ENCODE peak calls at places on chromosomes 3 and 15, in nine cellular contexts. X, O, E, G, R, M, S, H and Z are unnamed samples.

GRCh38 chr3:146892041-146892440 is 286.9 kb upstream of the PLSCR5 start:
- DNase-seq in X (no peak), S (no peak), E (no peak), M (no peak), O (no peak), G (no peak), H (no peak), R (no peak), Z (no peak)

GRCh38 chr15:57424628-57425405 is 48.5 kb downstream of the CGNL1 start:
- DNase-seq in O (no peak), M (no peak), S (no peak), E (no peak), H (no peak), G (no peak), R (no peak), X (no peak), Z (no peak)

GRCh38 chr3:127728417-127728816 is 55.7 kb downstream of the ABTB1 start:
- DNase-seq in S (no peak), E (no peak), M (no peak), R (no peak), X (no peak), H (no peak), G (no peak), O (no peak), Z (no peak)

GRCh38 chr3:188385295-188385694 is 231.3 kb downstream of the LPP start:
- DNase-seq in R (peak; percentile 43), H (no peak), O (no peak), M (no peak), S (no peak), E (peak; percentile 64), X (no peak), G (no peak), Z (no peak)

GRCh38 chr3:168095611-168096209 is at the start of gene GOLIM4:
- DNase-seq in G (peak; percentile 98), S (peak; percentile 94), E (peak; percentile 97), X (peak; percentile 97), H (peak; percentile 99), M (peak; percentile 97), O (peak; percentile 98), R (peak; percentile 97), Z (peak; percentile 97)

GRCh38 chr15:80585544-80586018 is 109.5 kb upstream of the ABHD17C start:
- DNase-seq in E (no peak), H (no peak), R (no peak), X (no peak), G (no peak), M (no peak), O (no peak), S (no peak), Z (no peak)

GRCh38 chr15:63332367-63333078 is 49.1 kb downstream of the CA12 start:
- DNase-seq in S (no peak), M (no peak), G (peak; percentile 85), E (no peak), O (no peak), R (no peak), H (peak; percentile 86), X (peak; percentile 76), Z (no peak)

GRCh38 chr15:84873997-84874396 is 10.5 kb upstream of the SLC28A1 start:
- DNase-seq in M (no peak), E (no peak), X (no peak), R (no peak), O (no peak), H (no peak), G (no peak), S (no peak), Z (no peak)

GRCh38 chr15:66707310-66708160 is 5.5 kb downstream of the SMAD6 start:
- DNase-seq in E (no peak), H (peak; percentile 65), X (peak; percentile 73), S (no peak), R (peak; percentile 82), G (peak; percentile 59), M (no peak), O (peak; percentile 66), Z (peak; percentile 75)

GRCh38 chr15:86743283-86743903 is 663.7 kb downstream of the AGBL1 start:
- DNase-seq in H (peak; percentile 6), M (no peak), E (no peak), G (no peak), X (peak; percentile 68), R (peak; percentile 73), S (no peak), O (no peak), Z (no peak)

GRCh38 chr3:66489577-66489976 is 11.2 kb downstream of the LRIG1 start:
- DNase-seq in R (no peak), E (no peak), O (no peak), X (no peak), H (no peak), M (no peak), S (no peak), G (no peak), Z (no peak)

GRCh38 chr3:66489115-66489514 is 11.7 kb downstream of the LRIG1 start:
- DNase-seq in M (no peak), O (no peak), H (no peak), E (no peak), G (no peak), S (no peak), R (no peak), X (no peak), Z (no peak)

GRCh38 chr3:66488492-66488891 is 12.3 kb downstream of the LRIG1 start:
- DNase-seq in O (no peak), M (no peak), X (no peak), S (no peak), H (no peak), E (no peak), G (no peak), R (no peak), Z (no peak)

GRCh38 chr3:66490984-66491383 is 9.8 kb downstream of the LRIG1 start:
- DNase-seq in X (no peak), S (no peak), G (no peak), M (no peak), O (no peak), H (peak; percentile 51), R (no peak), E (no peak), Z (no peak)

GRCh38 chr3:66490214-66490613 is 10.6 kb downstream of the LRIG1 start:
- DNase-seq in X (no peak), G (peak; percentile 35), R (no peak), H (peak; percentile 70), O (no peak), E (no peak), S (no peak), M (no peak), Z (no peak)
- H3K4me3 ChIP-seq in X (no peak overlapping the region), G (no peak overlapping the region), R (no peak overlapping the region), H (no peak overlapping the region), O (no peak overlapping the region), E (no peak overlapping the region), S (no peak overlapping the region), M (no peak overlapping the region), Z (no peak overlapping the region)

DNA sequence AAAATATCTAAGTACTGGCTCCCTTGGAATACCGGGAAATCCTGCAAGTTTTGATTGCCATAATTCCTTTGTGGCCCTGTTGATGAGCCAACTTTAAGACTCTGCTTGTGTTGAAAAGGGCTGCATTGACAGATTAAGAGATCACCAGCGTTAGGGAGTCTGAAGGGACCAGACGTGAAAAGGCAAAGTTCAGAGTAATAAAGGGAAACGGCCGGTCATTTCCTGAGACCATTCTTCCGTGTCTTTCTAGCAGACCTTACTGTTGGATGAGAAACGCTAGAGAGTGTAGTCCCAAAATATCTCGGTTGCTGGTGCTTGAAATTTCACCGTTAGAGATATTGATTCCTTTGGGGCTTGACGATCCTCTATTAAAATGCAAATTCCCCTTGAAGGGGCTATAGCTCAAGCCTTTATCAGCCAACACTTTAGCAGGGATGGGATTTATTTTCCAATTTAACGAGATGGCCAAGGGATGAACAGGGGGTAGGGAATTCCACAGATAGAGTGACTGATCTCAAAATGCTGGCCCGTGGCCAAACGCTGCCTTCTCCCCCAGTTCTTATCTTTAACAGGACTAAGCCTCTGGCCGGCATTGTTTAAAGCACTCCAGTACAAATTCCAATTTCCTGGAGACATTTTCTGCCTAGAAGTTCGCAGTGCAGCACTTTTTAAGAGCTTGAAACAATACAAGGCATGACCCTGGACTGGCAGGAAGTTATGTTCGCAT is 250.4 kb downstream of the TJP1 start:
- DNase-seq in G (no peak), S (no peak), O (no peak), R (peak; percentile 43), H (no peak), M (no peak), X (peak; percentile 19), E (no peak), Z (no peak)
- H3K4me3 ChIP-seq in G (no peak overlapping the region), S (peak overlapping the region; percentile 63), O (no peak overlapping the region), R (no peak overlapping the region), H (no peak overlapping the region), M (no peak overlapping the region), X (no peak overlapping the region), E (no peak overlapping the region), Z (no peak overlapping the region)

DNA sequence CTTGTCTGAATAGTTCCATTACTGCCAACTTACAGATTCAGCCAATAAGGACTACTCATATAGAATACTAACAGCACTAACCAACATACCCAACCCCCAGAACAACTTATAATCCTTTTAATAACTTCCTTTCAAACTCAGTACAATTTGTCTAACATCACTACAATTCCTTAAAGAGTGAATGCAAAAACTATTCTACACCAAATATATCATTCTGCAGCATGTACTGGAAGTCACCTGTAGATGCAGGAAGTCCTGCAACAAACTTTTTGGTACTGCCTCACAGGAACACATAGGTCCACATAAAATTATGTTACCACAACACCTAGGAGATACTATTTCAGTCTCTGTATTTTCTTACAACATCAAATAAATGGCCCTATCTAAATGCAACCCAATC is 2.1 kb downstream of the CCNL1 start:
- DNase-seq in O (no peak), S (no peak), R (no peak), E (no peak), H (no peak), X (no peak), G (no peak), M (no peak), Z (no peak)
- H3K4me3 ChIP-seq in O (peak overlapping the region; percentile 92), S (peak overlapping the region; percentile 98), R (peak overlapping the region; percentile 99), E (peak overlapping the region; percentile 7), H (peak overlapping the region; percentile 84), X (peak overlapping the region; percentile 96), G (peak overlapping the region; percentile 91), M (peak overlapping the region; percentile 97), Z (peak overlapping the region; percentile 99)

DNA sequence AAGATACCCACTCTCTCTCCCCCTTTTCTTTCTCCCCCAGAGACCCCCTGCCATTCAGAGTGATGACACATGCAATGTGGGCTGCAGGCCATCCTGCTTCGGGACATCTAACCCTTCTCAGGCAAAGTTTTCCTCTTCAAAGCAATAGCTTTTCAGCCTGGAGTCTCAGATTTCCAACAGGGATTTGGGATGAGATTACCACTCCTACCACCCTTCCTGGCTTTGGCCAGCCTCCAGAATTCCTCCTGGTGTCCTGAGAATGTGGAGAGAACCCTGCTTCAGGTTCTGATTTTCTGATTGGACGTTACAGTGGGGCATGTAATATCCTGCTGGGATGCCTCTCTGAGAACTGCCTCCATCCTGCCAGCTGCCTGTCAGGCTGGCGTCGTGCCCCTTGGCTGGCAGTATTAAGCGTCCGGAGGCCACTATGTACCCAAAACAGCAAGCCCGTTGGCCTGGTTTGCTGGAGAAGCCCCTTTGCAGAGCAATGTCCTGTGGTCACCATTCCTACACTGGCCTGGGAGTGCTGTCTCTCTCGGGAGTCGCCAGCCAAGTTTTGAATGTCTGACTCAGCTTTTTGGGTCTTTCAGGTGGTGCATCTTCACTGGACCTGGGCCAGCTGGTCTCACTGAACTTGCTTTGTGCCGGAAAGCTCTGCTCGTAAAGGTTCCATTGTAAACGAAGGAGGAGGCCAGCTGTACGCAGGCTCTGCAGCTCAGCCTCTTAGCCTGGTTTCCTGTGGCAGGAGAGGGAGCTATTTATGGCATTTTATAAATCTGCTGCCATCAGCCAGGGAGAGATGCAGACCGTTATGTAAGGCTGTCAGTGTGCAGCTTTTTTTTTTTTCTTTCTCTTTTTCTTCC is 19.2 kb upstream of the TRAK1 start:
- DNase-seq in E (peak; percentile 59), O (peak; percentile 85), X (peak; percentile 63), S (peak; percentile 78), G (peak; percentile 85), R (peak; percentile 68), M (no peak), H (peak; percentile 80), Z (peak; percentile 96)
- H3K4me3 ChIP-seq in E (no peak overlapping the region), O (peak overlapping the region; percentile 40), X (peak overlapping the region; percentile 30), S (peak overlapping the region; percentile 50), G (peak overlapping the region; percentile 47), R (no peak overlapping the region), M (no peak overlapping the region), H (no peak overlapping the region), Z (peak overlapping the region; percentile 30)